ENCODE peak calls at places on chromosomes 6 and 20, in seven cellular contexts. B, I, J, D, Z, M and L are unnamed samples. For H3K4me1 and H3K27me3, the result is how much of the 10 kb centered on the place peaks cover.

GRCh38 chr20:23043376-23043775 is 6.1 kb downstream of the THBD start:
- DNase-seq in B (no peak), I (no peak), J (no peak), D (no peak), Z (no peak), M (no peak), L (no peak)

GRCh38 chr6:144158133-144158532 is 7.8 kb downstream of the STX11 start:
- DNase-seq in B (no peak), I (peak), J (no peak), D (peak), Z (peak), M (peak), L (peak)

GRCh38 chr6:16922282-16922681 is 161.0 kb upstream of the ATXN1 start:
- DNase-seq in B (no peak), I (no peak), J (no peak), D (no peak), Z (no peak), M (no peak), L (no peak)

GRCh38 chr6:20319520-20320357 is 81.9 kb upstream of the E2F3 start:
- DNase-seq in B (no peak), I (no peak), J (peak), D (peak), Z (no peak), M (peak), L (no peak)

GRCh38 chr6:23218751-23219150 is 649.4 kb downstream of the HDGFL1 start:
- DNase-seq in B (no peak), I (no peak), J (no peak), D (no peak), Z (no peak), M (no peak), L (no peak)

GRCh38 chr20:4836935-4837334 is 115.2 kb downstream of the PRND start:
- DNase-seq in B (no peak), I (no peak), J (no peak), D (no peak), Z (no peak), M (no peak), L (no peak)

GRCh38 chr6:47481806-47482205 is 4.2 kb downstream of the CD2AP start:
- DNase-seq in B (no peak), I (no peak), J (no peak), D (no peak), Z (no peak), M (no peak), L (no peak)

GRCh38 chr20:47191074-47191673 is 165.3 kb downstream of the ZMYND8 start:
- DNase-seq in B (no peak), I (no peak), J (no peak), D (no peak), Z (no peak), M (no peak), L (no peak)

GRCh38 chr20:15546624-15547023 is 1026.6 kb downstream of the KIF16B start:
- DNase-seq in B (no peak), I (no peak), J (no peak), D (no peak), Z (no peak), M (no peak), L (no peak)

GRCh38 chr6:108874470-108875160 is 26.4 kb downstream of the ARMC2 start:
- DNase-seq in B (no peak), I (peak), J (peak), D (peak), Z (peak), M (peak), L (no peak)

GRCh38 chr6:12012566-12013367 is 655 bp downstream of the HIVEP1 start:
- DNase-seq in B (peak), I (peak), J (peak), D (peak), Z (peak), M (peak), L (peak)

GRCh38 chr6:13307508-13307995 is 20.8 kb downstream of the TBC1D7 start:
- DNase-seq in B (no peak), I (peak), J (no peak), D (peak), Z (peak), M (no peak), L (no peak)

GRCh38 chr6:14321992-14322772 is 204.6 kb downstream of the CD83 start:
- DNase-seq in B (no peak), I (no peak), J (no peak), D (peak), Z (no peak), M (no peak), L (no peak)

GRCh38 chr6:3031857-3032256 is 32.2 kb downstream of the NQO2 start:
- DNase-seq in B (no peak), I (no peak), J (no peak), D (no peak), Z (no peak), M (no peak), L (no peak)

GRCh38 chr6:133240511-133241087 is 558 bp upstream of the EYA4 start:
- DNase-seq in B (no peak), I (peak), J (no peak), D (no peak), Z (no peak), M (peak), L (peak)

DNA sequence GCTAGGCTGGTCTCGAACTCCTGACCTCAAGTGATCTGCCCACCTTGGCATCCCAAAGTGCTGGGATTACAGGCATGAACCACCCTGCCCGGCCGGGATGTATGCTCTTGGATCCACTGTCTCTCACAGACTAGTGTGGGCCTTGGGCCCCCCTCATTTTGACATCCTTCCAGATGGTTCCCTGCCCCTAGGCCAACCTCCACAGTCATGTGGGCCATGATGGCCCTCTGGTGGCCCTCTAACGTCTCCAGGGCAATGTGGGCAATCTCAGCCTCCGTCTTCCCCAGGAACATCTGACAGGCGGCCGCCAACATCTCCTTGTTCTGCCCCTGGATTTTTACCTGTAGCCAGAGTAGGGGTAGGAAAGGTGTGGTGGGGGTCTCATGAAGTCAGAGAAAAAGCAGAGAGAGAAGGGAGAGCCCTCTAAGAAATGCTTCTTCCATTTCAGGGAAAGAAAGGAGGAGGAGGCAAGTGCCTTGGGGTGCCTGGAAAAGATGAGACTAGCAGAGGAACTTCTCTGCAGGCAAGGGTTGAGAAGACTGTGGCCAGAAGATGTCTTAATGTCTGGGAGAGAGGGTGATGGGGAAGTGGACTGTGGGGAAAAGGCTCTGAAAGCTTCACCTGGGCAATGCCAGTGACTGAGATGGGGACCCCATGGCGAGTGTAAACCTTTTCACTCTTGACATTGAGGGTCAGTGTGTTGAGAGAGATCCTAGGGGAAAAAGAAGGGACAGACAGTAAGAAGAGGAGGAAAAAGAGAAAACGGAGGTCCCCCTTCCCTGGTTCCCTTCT is 1.3 kb downstream of the FLOT1 start:
- DNase-seq in B (no peak), I (no peak), J (no peak), D (no peak), Z (no peak), M (no peak), L (no peak)
- H3K4me1 ChIP-seq in B (under half), I (under half), J (half or more), D (under half), Z (under half), M (under half), L (under half)

DNA sequence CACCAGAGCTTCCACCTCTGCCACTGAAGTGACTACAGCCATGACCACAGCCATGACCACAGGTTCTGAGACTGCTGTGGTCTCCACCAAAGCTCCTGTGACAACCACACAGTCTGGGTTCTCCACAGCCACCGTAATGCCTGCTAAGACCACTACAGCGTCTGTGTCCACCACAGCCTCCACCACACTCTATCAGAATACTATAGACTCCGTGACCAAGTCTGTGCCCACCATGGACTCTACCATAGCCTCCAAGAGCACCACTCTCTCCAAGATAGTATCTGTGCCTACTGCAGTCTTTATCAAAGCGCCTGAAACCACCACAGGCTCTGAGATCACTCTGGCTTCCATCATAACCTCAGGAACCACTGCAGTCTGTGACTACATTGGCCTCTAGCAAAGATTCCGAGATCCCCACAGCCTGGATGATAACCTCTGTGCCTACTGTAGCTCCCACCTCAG is 18.3 kb upstream of the MUC21 start:
- DNase-seq in B (no peak), I (no peak), J (no peak), D (no peak), Z (no peak), M (no peak), L (no peak)
- H3K27me3 ChIP-seq in B (under half), I (under half), J (under half), D (under half), Z (under half), M (under half), L (under half)

GRCh38 chr6:123053602-123054225 is 57.7 kb downstream of the CLVS2 start:
- DNase-seq in B (no peak), I (no peak), J (no peak), D (no peak), Z (peak), M (no peak), L (no peak)
- H3K4me1 ChIP-seq in B (under half), I (under half), J (under half), D (under half), Z (under half), M (under half), L (under half)

DNA sequence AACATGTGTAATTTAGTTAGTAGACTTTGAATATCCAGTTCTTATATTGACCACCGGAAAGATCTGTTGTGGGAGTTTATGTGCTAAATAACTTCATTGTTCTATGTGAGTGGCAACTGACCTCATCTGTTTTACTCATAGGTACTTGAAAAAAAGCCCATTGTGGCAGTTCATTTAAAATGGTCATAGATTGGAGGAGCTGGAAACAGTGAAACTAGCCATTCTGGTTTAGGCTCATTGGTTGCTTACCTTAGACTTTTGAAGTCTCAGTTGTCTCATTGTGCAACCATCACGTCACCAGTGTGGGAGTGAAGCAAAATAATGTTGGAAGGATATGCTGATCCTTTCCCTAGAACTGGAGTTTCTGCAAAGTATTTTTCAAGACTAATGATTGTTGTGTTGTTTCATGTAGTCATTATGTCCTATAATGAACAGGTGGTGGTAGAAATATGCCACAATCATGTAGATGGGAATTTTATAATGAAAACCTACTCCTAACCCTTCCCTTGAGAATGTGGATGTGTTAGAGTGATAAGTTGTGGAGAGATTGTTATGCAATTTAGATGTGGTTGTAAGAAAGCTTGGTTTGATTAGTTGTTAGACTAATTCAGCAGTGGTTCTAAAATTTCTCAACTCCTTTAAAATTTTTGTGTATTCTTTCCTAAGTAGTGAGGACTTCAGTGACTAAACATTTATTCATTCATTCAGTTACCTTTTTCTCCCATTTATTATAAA is 18.3 kb downstream of the DSP start:
- DNase-seq in B (no peak), I (peak), J (no peak), D (no peak), Z (no peak), M (no peak), L (no peak)
- H3K27me3 ChIP-seq in B (under half), I (under half), J (under half), D (under half), Z (under half), M (under half), L (under half)

GRCh38 chr6:127897437-127897836 is 3.4 kb downstream of the THEMIS start:
- DNase-seq in B (no peak), I (no peak), J (no peak), D (no peak), Z (no peak), M (no peak), L (no peak)
- H3K4me1 ChIP-seq in B (under half), I (under half), J (under half), D (under half), Z (under half), M (under half), L (under half)

DNA sequence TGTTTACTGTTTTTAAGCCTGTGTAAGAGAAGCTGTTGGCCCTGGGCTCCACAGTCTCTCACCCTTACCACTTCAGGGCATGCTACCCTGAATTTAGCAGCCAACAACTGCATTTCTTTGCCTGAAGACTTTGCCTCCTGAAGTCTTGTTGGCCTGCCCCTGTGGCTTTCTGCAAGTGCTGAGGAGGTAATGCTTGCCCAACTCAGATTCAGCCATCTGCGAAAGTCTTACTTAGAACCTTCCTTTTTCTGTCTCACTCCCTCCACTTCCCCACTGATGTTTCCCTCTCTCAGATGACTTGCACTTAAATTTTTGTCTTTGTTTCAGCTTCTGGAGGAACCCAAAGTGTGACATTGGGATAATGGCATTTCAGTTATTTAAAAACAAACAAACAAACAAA is 11.8 kb upstream of the IBTK start:
- DNase-seq in B (no peak), I (no peak), J (no peak), D (no peak), Z (no peak), M (no peak), L (no peak)
- H3K27me3 ChIP-seq in B (under half), I (under half), J (under half), D (under half), Z (under half), M (under half), L (under half)